ENCODE peak calls at places on chromosomes 2 and 18, in ten cellular contexts. J is NCI-H774; L is BJ; S is foreskin keratinocyte; Z is H9; K is activated CD4-positive, alpha-beta T cell treated with anti-CD3 and anti-CD28 coated beads, Interleukin-2, amount 10 ng/mL, durations not matched to agents 7 days and 5 days; Q is stomach; V is EL; D is GM13977; A is caudate nucleus. X is an unnamed sample.
A peak's percentile ranks its signal among the peaks of the same experiment; 100 is the strongest.

GRCh38 chr2:229342376-229342775 is 71.3 kb upstream of the PID1 start:
- DNase-seq in V (peak; percentile 23), K (no peak), J (no peak), A (no peak), Z (peak; percentile 74), D (no peak), S (no peak), Q (peak; percentile 40), L (no peak), X (no peak)

GRCh38 chr2:189109921-189110397 is 69.6 kb downstream of the COL5A2 start:
- DNase-seq in V (no peak), A (no peak), S (no peak), L (no peak), D (no peak), K (no peak), Q (no peak), Z (no peak), J (no peak), X (no peak)

GRCh38 chr2:240356700-240357640 is 78.5 kb upstream of the GPC1 start:
- DNase-seq in D (no peak), Z (no peak), A (no peak), V (no peak), S (no peak), L (no peak), J (no peak), K (no peak), Q (no peak), X (no peak)

GRCh38 chr2:122329266-122329665 is 573.8 kb downstream of the TSN start:
- DNase-seq in L (no peak), Z (no peak), Q (no peak), V (no peak), J (no peak), A (no peak), S (no peak), K (no peak), D (no peak), X (no peak)

GRCh38 chr2:109148347-109148746 is 19.3 kb downstream of the SH3RF3 start:
- DNase-seq in L (no peak), J (no peak), Z (no peak), Q (no peak), V (peak; percentile 43), A (no peak), S (no peak), K (no peak), D (no peak), X (no peak)

GRCh38 chr2:43266692-43267091 is 40.3 kb upstream of the ZFP36L2 start:
- DNase-seq in S (no peak), J (no peak), V (no peak), K (no peak), A (no peak), D (no peak), Q (peak; percentile 40), L (no peak), Z (no peak), X (no peak)

GRCh38 chr2:197515798-197516761 is at the start of gene MOB4:
- DNase-seq in Q (peak; percentile 96), S (peak; percentile 71), D (peak; percentile 95), J (peak; percentile 95), V (peak; percentile 94), A (peak; percentile 94), L (peak; percentile 68), K (peak; percentile 93), Z (peak; percentile 96), X (peak; percentile 60)

GRCh38 chr18:37364237-37364636 is 201.4 kb downstream of the CELF4 start:
- DNase-seq in J (no peak), D (no peak), S (no peak), K (no peak), Z (no peak), L (no peak), Q (peak; percentile 77), A (no peak), V (peak; percentile 32), X (no peak)

GRCh38 chr18:9535430-9535972 is 60.2 kb downstream of the RALBP1 start:
- DNase-seq in L (peak; percentile 87), A (no peak), D (no peak), V (peak; percentile 93), Q (no peak), K (no peak), J (no peak), Z (no peak), S (no peak), X (peak; percentile 86)

GRCh38 chr2:201420442-201421113 is 30.7 kb downstream of the TRAK2 start:
- DNase-seq in J (no peak), S (peak; percentile 74), D (no peak), K (no peak), A (no peak), V (peak; percentile 80), Q (no peak), L (no peak), Z (no peak), X (peak; percentile 55)

GRCh38 chr2:28350791-28351285 is 41.8 kb upstream of the FOSL2 start:
- DNase-seq in S (no peak), D (no peak), V (no peak), Z (no peak), J (no peak), A (no peak), K (no peak), Q (no peak), L (no peak), X (no peak)

GRCh38 chr2:127471286-127471983 is 53.2 kb downstream of the PROC start:
- DNase-seq in L (no peak), D (no peak), Q (no peak), A (no peak), K (no peak), Z (no peak), S (no peak), J (no peak), V (no peak), X (no peak)

GRCh38 chr2:99662761-99663341 is 173.0 kb upstream of the REV1 start:
- DNase-seq in V (peak; percentile 76), D (no peak), A (no peak), Q (no peak), L (peak; percentile 99), K (no peak), J (no peak), S (no peak), Z (no peak), X (peak; percentile 52)

GRCh38 chr2:231711677-231712461 is 3.5 kb downstream of the PTMA start:
- DNase-seq in J (no peak), S (no peak), A (no peak), K (peak; percentile 19), L (no peak), Z (no peak), Q (no peak), D (no peak), V (no peak), X (no peak)

GRCh38 chr2:110678457-110679336 is 834 bp upstream of the BUB1 start:
- DNase-seq in S (no peak), L (no peak), D (peak; percentile 33), Z (no peak), J (no peak), K (peak; percentile 20), V (peak; percentile 25), Q (peak; percentile 27), A (no peak), X (no peak)

X was measured in non-pigmented ciliary epithelial cell.